ENCODE peak calls at places on chromosomes 2 and 18, in ten cellular contexts. M is hepatocyte, C is body of pancreas, B is astrocyte, V is esophagus squamous epithelium, J is keratinocyte, W is upper lobe of right lung, Y is IMR-90, Q is suprapubic skin, X is H1. H is an unnamed sample. For H3K4me1 and H3K36me3, the result is how much of the 10 kb centered on the place peaks cover.

GRCh38 chr2:100011272-100011711 is 131.1 kb downstream of the AFF3 start:
- DNase-seq in Y (peak), J (no peak), C (no peak), M (no peak), X (no peak), B (peak), W (no peak), Q (no peak), V (no peak), H (no peak)

GRCh38 chr2:239506961-239507360 is 106.1 kb upstream of the HDAC4 start:
- DNase-seq in Q (no peak), M (no peak), B (no peak), Y (no peak), X (no peak), J (no peak), C (no peak), W (no peak), V (no peak), H (no peak)

GRCh38 chr2:223626713-223627112 is 24.6 kb upstream of the SCG2 start:
- DNase-seq in B (peak), C (no peak), X (no peak), M (no peak), Y (peak), V (no peak), Q (no peak), J (no peak), W (no peak), H (no peak)

GRCh38 chr2:52054824-52055223 is 1022.9 kb upstream of the NRXN1 start:
- DNase-seq in M (no peak), Q (no peak), V (no peak), Y (no peak), J (no peak), B (no peak), W (no peak), C (no peak), X (no peak), H (no peak)

GRCh38 chr2:106113362-106113971 is 80.6 kb downstream of the UXS1 start:
- DNase-seq in J (no peak), X (no peak), Q (no peak), Y (no peak), V (no peak), M (no peak), C (peak), B (no peak), W (no peak), H (no peak)

GRCh38 chr2:17976871-17977746 is 98.6 kb downstream of the KCNS3 start:
- DNase-seq in V (no peak), C (peak), J (peak), M (peak), W (no peak), B (peak), Y (peak), X (no peak), Q (peak), H (no peak)

GRCh38 chr2:120625865-120626560 is 109.7 kb upstream of the GLI2 start:
- DNase-seq in V (no peak), W (peak), Q (no peak), M (peak), Y (no peak), X (no peak), C (peak), J (no peak), B (no peak), H (no peak)

GRCh38 chr2:15127251-15127650 is 433.9 kb downstream of the NBAS start:
- DNase-seq in J (no peak), Y (no peak), V (no peak), Q (no peak), X (no peak), C (no peak), M (no peak), W (no peak), B (no peak), H (no peak)

GRCh38 chr18:22694954-22695353 is 238.2 kb upstream of the RBBP8 start:
- DNase-seq in C (peak), X (no peak), B (peak), Q (no peak), J (peak), M (peak), Y (peak), W (no peak), V (no peak), H (peak)

GRCh38 chr2:151481744-151482143 is 72.0 kb downstream of the RIF1 start:
- DNase-seq in Y (no peak), W (no peak), J (no peak), X (no peak), Q (no peak), B (no peak), C (no peak), V (no peak), M (no peak), H (no peak)

GRCh38 chr18:1003499-1003898 is 98.8 kb downstream of the ADCYAP1 start:
- DNase-seq in C (no peak), B (no peak), X (no peak), Y (no peak), M (no peak), V (no peak), J (no peak), Q (no peak), W (no peak), H (no peak)

GRCh38 chr2:127080226-127080940 is 26.6 kb downstream of the BIN1 start:
- DNase-seq in J (no peak), M (peak), Y (no peak), B (no peak), C (no peak), X (no peak), V (no peak), Q (no peak), W (no peak), H (no peak)
- H3K4me1 ChIP-seq in J (under half), M (half or more), Y (under half), B (half or more), C (under half), X (under half), V (under half), Q (half or more), W (half or more), H (under half)

DNA sequence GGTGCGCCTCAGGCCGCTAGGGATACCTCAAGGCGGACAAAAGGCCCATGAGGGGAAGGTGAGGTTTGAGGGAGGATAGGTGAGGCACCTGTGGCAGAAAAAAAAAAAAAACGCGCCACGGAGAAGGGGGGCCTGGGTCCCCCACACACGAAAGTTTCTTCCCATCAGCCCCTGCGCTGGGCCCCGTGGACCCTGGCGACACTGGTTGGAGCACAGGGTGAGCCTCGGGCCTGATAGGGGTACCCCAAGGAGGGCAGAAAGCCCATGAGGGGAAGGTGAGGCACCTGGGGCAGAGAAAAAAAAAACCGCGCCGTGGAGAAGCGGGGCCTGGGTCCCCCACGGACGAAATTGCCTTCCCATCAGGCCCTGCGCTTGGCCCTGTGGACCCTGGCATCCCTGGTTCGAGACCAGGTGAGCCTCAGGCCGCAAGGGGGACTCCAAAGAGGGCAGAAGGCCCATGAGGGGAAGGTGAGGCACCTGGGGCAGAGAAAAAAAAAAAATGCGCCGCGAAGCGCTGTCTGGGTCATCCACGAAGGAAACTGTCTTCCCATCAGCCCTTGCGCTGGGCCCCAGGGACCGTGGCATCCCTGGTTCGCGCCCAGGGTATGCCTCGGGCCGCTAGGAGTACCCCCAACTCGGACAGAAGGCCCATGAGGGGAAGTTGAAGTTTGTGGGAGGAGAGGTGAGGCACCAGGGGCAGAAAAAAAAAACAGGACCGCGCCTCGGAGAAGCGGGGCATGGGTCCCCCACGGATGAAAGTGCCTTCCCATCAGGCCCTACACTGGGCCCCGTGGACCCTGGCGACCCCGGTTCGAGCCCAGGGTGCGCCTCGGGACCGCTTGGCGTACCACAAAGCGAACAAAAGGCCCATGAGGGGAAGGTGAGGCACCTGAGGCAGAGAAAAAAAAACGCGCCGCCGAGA is 226.2 kb downstream of the CCDC74A start:
- DNase-seq in Q (no peak), B (no peak), Y (no peak), W (no peak), V (no peak), J (no peak), M (no peak), C (no peak), X (no peak), H (no peak)
- H3K36me3 ChIP-seq in Q (under half), B (under half), Y (under half), W (under half), V (under half), J (under half), M (under half), C (under half), X (under half), H (under half)

DNA sequence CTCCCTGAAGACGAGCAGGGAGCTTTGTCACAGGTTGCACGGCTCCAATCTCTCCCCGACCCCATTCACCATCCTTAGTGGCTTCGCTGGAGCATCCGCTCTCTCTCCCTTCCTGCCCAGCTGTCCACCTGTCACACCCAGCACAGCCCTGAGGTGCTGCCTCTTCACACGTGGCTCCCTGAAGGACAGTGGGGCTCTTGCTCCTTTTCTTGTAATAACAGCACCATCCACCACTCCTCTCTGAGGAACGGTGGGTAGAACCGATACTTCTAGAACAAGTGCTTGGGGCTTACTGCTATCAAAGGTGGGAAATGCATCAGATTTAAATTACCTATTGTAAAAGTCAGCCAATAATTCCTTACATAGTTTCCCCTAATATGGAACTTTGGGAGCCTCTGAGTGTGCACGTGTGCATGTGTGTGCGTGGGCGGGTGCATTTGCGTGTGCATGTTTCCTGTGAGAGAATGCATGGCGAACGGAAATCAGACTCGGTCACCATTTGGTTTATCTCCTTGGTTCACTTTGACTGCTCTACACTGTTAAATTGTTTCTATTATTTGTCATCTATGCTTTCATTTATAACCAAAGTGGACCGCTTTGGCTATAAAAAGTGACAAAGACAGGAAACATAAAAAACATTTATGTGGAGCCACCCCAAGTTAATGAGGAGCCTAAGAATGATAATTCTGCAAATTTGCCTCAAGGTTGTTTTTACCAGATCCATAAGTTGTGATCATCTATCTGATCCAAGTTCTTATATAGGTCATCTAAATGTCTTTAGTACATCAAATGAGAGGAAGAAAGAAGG is 39.1 kb downstream of the KLHL29 start:
- DNase-seq in V (no peak), J (no peak), Q (no peak), C (no peak), Y (no peak), W (no peak), X (peak), M (no peak), B (no peak), H (peak)
- H3K4me1 ChIP-seq in V (under half), J (under half), Q (under half), C (under half), Y (under half), W (under half), X (under half), M (under half), B (under half), H (under half)

GRCh38 chr18:58146099-58146498 is 102.1 kb downstream of the NEDD4L start:
- DNase-seq in J (no peak), M (no peak), B (no peak), C (no peak), Q (no peak), Y (no peak), V (no peak), X (no peak), W (no peak), H (no peak)
- H3K36me3 ChIP-seq in J (under half), M (under half), B (under half), C (under half), Q (under half), Y (under half), V (under half), X (under half), W (under half), H (under half)

DNA sequence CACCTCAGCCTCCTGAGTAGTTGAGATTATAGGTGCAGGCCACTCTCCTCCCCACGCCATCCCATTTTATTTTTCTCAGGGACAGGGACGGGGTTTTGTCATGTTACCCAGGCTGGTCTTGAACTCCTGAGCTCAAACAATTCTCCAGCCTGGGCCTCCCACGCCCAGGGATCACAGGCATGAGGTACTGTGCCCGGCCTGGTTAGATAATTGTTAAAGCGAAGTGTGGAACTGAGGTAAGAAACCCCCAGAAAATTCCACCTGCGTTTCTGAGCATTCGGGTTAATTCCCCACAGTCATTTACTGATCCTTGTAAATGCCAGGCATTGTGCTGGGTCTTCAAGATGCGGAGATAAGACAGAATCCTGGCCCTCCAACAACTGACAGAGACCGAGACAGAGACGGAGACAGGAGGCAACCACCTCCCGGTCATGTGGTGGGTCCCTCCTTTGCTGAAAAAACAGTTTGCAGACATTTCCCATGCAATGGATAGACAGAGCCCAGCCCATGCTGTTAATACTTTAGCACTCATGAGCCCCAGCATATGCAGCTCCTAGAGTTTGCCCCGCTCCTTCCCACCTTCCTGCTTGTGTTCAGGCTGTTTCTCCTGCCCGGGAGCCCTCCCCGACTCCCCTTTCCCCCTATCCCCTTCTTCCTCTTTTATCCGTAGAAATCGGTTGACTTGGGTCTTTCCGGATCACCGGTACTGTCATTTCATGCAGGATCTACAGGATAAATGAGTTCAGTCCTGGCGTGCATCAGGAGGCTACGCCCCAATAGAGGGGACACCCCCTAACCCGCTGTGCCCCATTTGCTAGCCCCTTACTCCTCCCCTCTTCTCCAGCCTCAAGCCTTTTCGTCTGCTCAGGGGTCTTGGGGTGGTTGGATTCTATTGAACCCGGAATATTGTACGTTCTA is 1.6 kb upstream of the RHOB start:
- DNase-seq in Q (peak), C (peak), Y (no peak), B (no peak), V (no peak), J (no peak), W (peak), X (no peak), M (no peak), H (no peak)
- H3K4me1 ChIP-seq in Q (under half), C (half or more), Y (under half), B (under half), V (under half), J (under half), W (under half), X (under half), M (under half), H (under half)

DNA sequence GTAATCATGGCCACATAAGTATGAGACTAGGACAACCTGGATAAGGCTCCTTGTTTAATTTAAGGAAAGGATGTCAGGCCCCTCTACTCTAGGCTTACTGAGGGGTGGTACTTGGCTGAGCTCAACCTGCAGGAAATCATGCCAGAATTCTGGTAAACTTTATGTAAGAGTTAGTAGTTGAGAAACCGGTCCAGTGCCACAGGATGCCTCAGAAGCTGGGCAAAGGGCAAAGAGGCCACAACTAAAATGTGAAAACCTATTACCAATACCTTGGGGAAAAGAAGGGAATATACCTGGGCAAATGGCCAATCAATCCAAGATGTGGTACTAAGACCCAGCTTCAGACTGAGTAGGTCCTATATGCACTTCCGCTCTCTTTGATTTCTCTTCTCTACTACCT is 86.7 kb downstream of the ITSN2 start:
- DNase-seq in W (no peak), Y (no peak), X (no peak), J (no peak), M (no peak), V (no peak), Q (no peak), B (no peak), C (no peak), H (no peak)
- H3K36me3 ChIP-seq in W (half or more), Y (under half), X (under half), J (under half), M (under half), V (under half), Q (under half), B (under half), C (under half), H (under half)